ENCODE peak calls at places on chromosomes 6 and 20, in six cellular contexts. W is tibial artery; C is activated CD8-positive, alpha-beta memory T cell treated with anti-CD3 and anti-CD28 coated beads, Interleukin-2, amount 50 U/mL, for 4 hours; Z is right atrium auricular region; B is thoracic aorta; G is HFF-Myc. N is an unnamed sample.
A peak's percentile ranks its signal among the peaks of the same experiment; 100 is the strongest.

GRCh38 chr6:128570439-128571063 is 50.2 kb upstream of the PTPRK start:
- DNase-seq in W (no peak), C (no peak), Z (no peak), B (no peak), G (no peak), N (no peak)

GRCh38 chr20:21028436-21028835 is 77.7 kb downstream of the LINC00237 start:
- DNase-seq in W (no peak), C (no peak), Z (no peak), B (no peak), G (no peak), N (no peak)

GRCh38 chr6:99132026-99132425 is 184.3 kb upstream of the FBXL4 start:
- DNase-seq in W (no peak), C (no peak), Z (no peak), B (no peak), G (no peak), N (no peak)

GRCh38 chr20:12700701-12701100 is 308.1 kb upstream of the SPTLC3 start:
- DNase-seq in W (no peak), C (no peak), Z (no peak), B (no peak), G (no peak), N (no peak)

GRCh38 chr6:41770381-41771057 is 9.2 kb downstream of the FRS3 start:
- DNase-seq in W (no peak), C (no peak), Z (no peak), B (no peak), G (no peak), N (no peak)

GRCh38 chr6:168400044-168400443 is 40.9 kb upstream of the SMOC2 start:
- DNase-seq in W (no peak), C (no peak), Z (no peak), B (no peak), G (no peak), N (peak; percentile 52)

GRCh38 chr6:24821860-24822444 is 23.2 kb upstream of the ARMH2 start:
- DNase-seq in W (no peak), C (no peak), Z (no peak), B (no peak), G (no peak), N (no peak)

GRCh38 chr20:7147220-7147601 is 379.7 kb downstream of the BMP2 start:
- DNase-seq in W (no peak), C (no peak), Z (no peak), B (no peak), G (no peak), N (peak; percentile 34)

GRCh38 chr6:143196525-143197225 is 136.0 kb downstream of the AIG1 start:
- DNase-seq in W (no peak), C (no peak), Z (no peak), B (no peak), G (no peak), N (no peak)

GRCh38 chr6:139308936-139309603 is 17.3 kb upstream of the TXLNB start:
- DNase-seq in W (peak; percentile 26), C (no peak), Z (no peak), B (no peak), G (no peak), N (no peak)

GRCh38 chr6:166221040-166221439 is 53.4 kb upstream of the TBXT start:
- DNase-seq in W (no peak), C (no peak), Z (no peak), B (no peak), G (no peak), N (no peak)

GRCh38 chr6:121242386-121242785 is 91.9 kb downstream of the TBC1D32 start:
- DNase-seq in W (no peak), C (no peak), Z (no peak), B (no peak), G (no peak), N (no peak)

GRCh38 chr6:137416376-137417109 is 77.7 kb downstream of the OLIG3 start:
- DNase-seq in W (no peak), C (no peak), Z (peak; percentile 69), B (no peak), G (no peak), N (peak; percentile 9)

GRCh38 chr6:27168586-27169443 is 78.7 kb upstream of the PRSS16 start:
- DNase-seq in W (no peak), C (no peak), Z (no peak), B (no peak), G (peak; percentile 60), N (no peak)

GRCh38 chr20:36824142-36824940 is 50.8 kb upstream of the DSN1 start:
- DNase-seq in W (no peak), C (no peak), Z (no peak), B (no peak), G (no peak), N (no peak)

GRCh38 chr20:10674684-10675455 is 1.1 kb upstream of the JAG1 start:
- DNase-seq in W (peak; percentile 82), C (no peak), Z (peak; percentile 84), B (no peak), G (no peak), N (peak; percentile 59)

GRCh38 chr20:64049060-64049886 is at the start of gene SOX18:
- DNase-seq in W (no peak), C (no peak), Z (no peak), B (no peak), G (no peak), N (no peak)

GRCh38 chr20:19621072-19621471 is 137.0 kb upstream of the RIN2 start:
- DNase-seq in W (no peak), C (no peak), Z (no peak), B (no peak), G (no peak), N (no peak)

GRCh38 chr6:86331265-86331840 is 606.0 kb upstream of the HTR1E start:
- DNase-seq in W (no peak), C (no peak), Z (no peak), B (no peak), G (no peak), N (no peak)

GRCh38 chr6:168545428-168545827 is 104.4 kb downstream of the SMOC2 start:
- DNase-seq in W (no peak), C (no peak), Z (no peak), B (no peak), G (no peak), N (no peak)

GRCh38 chr6:2695464-2696095 is 55.1 kb downstream of the MYLK4 start:
- DNase-seq in W (no peak), C (no peak), Z (no peak), B (no peak), G (no peak), N (no peak)

GRCh38 chr6:116010400-116011095 is 50.1 kb downstream of the FRK start:
- DNase-seq in W (peak; percentile 78), C (peak; percentile 44), Z (peak; percentile 77), B (peak; percentile 53), G (peak; percentile 25), N (peak; percentile 78)

GRCh38 chr6:21769405-21769851 is 175.9 kb downstream of the SOX4 start:
- DNase-seq in W (no peak), C (no peak), Z (no peak), B (no peak), G (peak; percentile 75), N (no peak)

GRCh38 chr6:134199848-134200606 is 117.9 kb downstream of the SGK1 start:
- DNase-seq in W (no peak), C (no peak), Z (no peak), B (no peak), G (no peak), N (no peak)

GRCh38 chr20:63081831-63082230 is 75.1 kb upstream of the BHLHE23 start:
- DNase-seq in W (no peak), C (peak; percentile 2), Z (no peak), B (no peak), G (no peak), N (no peak)

GRCh38 chr6:45419574-45420082 is 41.9 kb upstream of the SUPT3H start:
- DNase-seq in W (no peak), C (peak; percentile 62), Z (no peak), B (no peak), G (no peak), N (peak; percentile 30)

GRCh38 chr6:160956300-160957035 is 35.1 kb upstream of the MAP3K4 start:
- DNase-seq in W (no peak), C (no peak), Z (no peak), B (no peak), G (no peak), N (no peak)

GRCh38 chr6:30067460-30068139 is 602 bp downstream of the PPP1R11 start:
- DNase-seq in W (no peak), C (no peak), Z (no peak), B (peak; percentile 68), G (no peak), N (no peak)

GRCh38 chr6:128053109-128053508 is 152.3 kb upstream of the THEMIS start:
- DNase-seq in W (no peak), C (no peak), Z (no peak), B (no peak), G (no peak), N (no peak)

GRCh38 chr6:134707342-134707982 is 242.4 kb downstream of the ALDH8A1 start:
- DNase-seq in W (no peak), C (no peak), Z (no peak), B (no peak), G (peak; percentile 50), N (no peak)

GRCh38 chr6:88840806-88841539 is 122.4 kb downstream of the RNGTT start:
- DNase-seq in W (no peak), C (no peak), Z (no peak), B (no peak), G (no peak), N (no peak)

GRCh38 chr6:14165091-14165490 is 47.5 kb downstream of the CD83 start:
- DNase-seq in W (no peak), C (no peak), Z (no peak), B (no peak), G (peak; percentile 21), N (no peak)

GRCh38 chr6:139531148-139531547 is 156.7 kb upstream of the CITED2 start:
- DNase-seq in W (no peak), C (peak; percentile 23), Z (no peak), B (no peak), G (no peak), N (no peak)

N was measured in tibial nerve.